ENCODE peak calls at places on chromosomes 6 and 20, in four cellular contexts. A, T, G and N are unnamed samples.

GRCh38 chr20:46682063-46682821 is 7.0 kb downstream of the TP53RK start:
- DNase-seq in T (no peak), A (no peak), G (no peak), N (no peak)

GRCh38 chr6:55175078-55175777 is 913 bp downstream of the HCRTR2 start:
- DNase-seq in A (no peak), T (no peak), G (peak), N (no peak)

GRCh38 chr6:18179770-18180393 is 24.7 kb downstream of the KDM1B start:
- DNase-seq in A (peak), T (no peak), G (no peak), N (peak)

GRCh38 chr20:31670371-31671228 is 32.9 kb downstream of the COX4I2 start:
- DNase-seq in T (no peak), A (peak), G (no peak), N (peak)

GRCh38 chr20:9444921-9445320 is 69.5 kb upstream of the LAMP5 start:
- DNase-seq in T (no peak), G (no peak), A (no peak), N (no peak)

GRCh38 chr6:16741112-16742016 is 19.9 kb downstream of the ATXN1 start:
- DNase-seq in A (no peak), G (no peak), T (peak), N (no peak)

GRCh38 chr20:64241061-64241460 is 14.5 kb upstream of the PCMTD2 start:
- DNase-seq in T (no peak), G (peak), A (no peak), N (no peak)

GRCh38 chr20:47274449-47275108 is 81.9 kb downstream of the ZMYND8 start:
- DNase-seq in A (peak), T (peak), G (no peak), N (no peak)

GRCh38 chr20:58407201-58407873 is 18.3 kb downstream of the VAPB start:
- DNase-seq in T (no peak), A (no peak), G (no peak), N (no peak)

GRCh38 chr20:62953839-62954703 is 1.6 kb downstream of the SLC17A9 start:
- DNase-seq in A (peak), T (no peak), G (peak), N (peak)

GRCh38 chr6:98036344-98036743 is 753.3 kb upstream of the MMS22L start:
- DNase-seq in G (peak), T (no peak), A (no peak), N (no peak)

GRCh38 chr20:21702553-21703467 is 2.7 kb upstream of the PAX1 start:
- DNase-seq in G (peak), T (peak), A (peak), N (peak)

GRCh38 chr6:113734886-113735481 is 122.2 kb upstream of the MARCKS start:
- DNase-seq in G (no peak), A (no peak), T (no peak), N (no peak)

GRCh38 chr6:43904311-43905123 is 134.5 kb downstream of the VEGFA start:
- DNase-seq in T (no peak), G (no peak), A (no peak), N (no peak)

GRCh38 chr6:10800810-10801209 is 37.5 kb downstream of the MAK start:
- DNase-seq in G (no peak), A (no peak), T (no peak), N (no peak)

GRCh38 chr6:13423292-13423691 is 64.1 kb downstream of the GFOD1 start:
- DNase-seq in A (no peak), G (no peak), T (no peak), N (no peak)

GRCh38 chr20:31845300-31845863 is at the start of gene FOXS1:
- DNase-seq in G (peak), T (peak), A (peak), N (peak)

GRCh38 chr6:101181006-101181405 is 212.5 kb upstream of the GRIK2 start:
- DNase-seq in T (no peak), A (no peak), G (no peak), N (no peak)

GRCh38 chr20:20832715-20833114 is 120.3 kb upstream of the RALGAPA2 start:
- DNase-seq in T (no peak), A (no peak), G (no peak), N (no peak)

GRCh38 chr6:85660181-85660611 is 17.5 kb upstream of the SYNCRIP start:
- DNase-seq in T (peak), G (no peak), A (no peak), N (no peak)

GRCh38 chr6:119241124-119241491 is 108.5 kb downstream of the MAN1A1 start:
- DNase-seq in T (no peak), A (no peak), G (no peak), N (no peak)

GRCh38 chr6:154430494-154430919 is 73.9 kb upstream of the IPCEF1 start:
- DNase-seq in G (no peak), A (peak), T (no peak), N (no peak)

GRCh38 chr20:61636531-61637116 is 384.6 kb downstream of the CDH4 start:
- DNase-seq in G (no peak), A (no peak), T (no peak), N (no peak)

GRCh38 chr6:43803783-43804549 is 34.0 kb downstream of the VEGFA start:
- DNase-seq in G (no peak), A (no peak), T (peak), N (no peak)

GRCh38 chr20:23943304-23943703 is 45.3 kb downstream of the GGTLC1 start:
- DNase-seq in T (no peak), A (no peak), G (no peak), N (no peak)

GRCh38 chr6:9634776-9635175 is 780.1 kb downstream of the TFAP2A start:
- DNase-seq in T (no peak), A (no peak), G (no peak), N (no peak)

GRCh38 chr6:42239736-42240375 is 22.2 kb upstream of the MRPS10 start:
- DNase-seq in G (no peak), T (no peak), A (no peak), N (no peak)

GRCh38 chr6:53165333-53165732 is 16.7 kb upstream of the GCM1 start:
- DNase-seq in G (no peak), T (no peak), A (no peak), N (no peak)

GRCh38 chr20:3297096-3297411 is 58.1 kb upstream of the SLC4A11 start:
- DNase-seq in A (no peak), T (no peak), G (no peak), N (no peak)

GRCh38 chr20:61949714-61950630 is 115.7 kb downstream of the TAF4 start:
- DNase-seq in T (no peak), G (no peak), A (no peak), N (no peak)